ENCODE peak calls at places on chromosome 15, in ten cellular contexts. P is neural progenitor cell; M is stimulated activated CD4-positive, alpha-beta T cell treated with anti-CD3 and anti-CD28 coated beads, Interleukin-1b, Interleukin-23, amount 100 ng/mL, for 24 hours; I is AG04450; N is mesenteric fat pad; H is naive thymus-derived CD8-positive, alpha-beta T cell; F is endothelial cell; E is body of pancreas; A is iris pigment epithelial cell; V is left kidney. Y is an unnamed sample.

GRCh38 chr15:43505723-43506122 is 11.7 kb upstream of the MAP1A start:
- DNase-seq in P (no peak), M (no peak), I (peak), N (no peak), H (no peak), F (no peak), E (no peak), A (peak), V (peak), Y (no peak)

GRCh38 chr15:98906712-98907083 is 100.9 kb downstream of the PGPEP1L start:
- DNase-seq in P (no peak), M (no peak), I (no peak), N (no peak), H (no peak), F (no peak), E (peak), A (peak), V (no peak), Y (no peak)

GRCh38 chr15:41568350-41569017 is 9.5 kb downstream of the TYRO3 start:
- DNase-seq in P (peak), M (no peak), I (no peak), N (no peak), H (no peak), F (peak), E (peak), A (peak), V (peak), Y (no peak)

GRCh38 chr15:81184188-81184587 is 12.5 kb upstream of the IL16 start:
- DNase-seq in P (no peak), M (no peak), I (no peak), N (no peak), H (no peak), F (no peak), E (no peak), A (no peak), V (no peak), Y (no peak)

GRCh38 chr15:90911302-90911623 is 8.2 kb downstream of the MAN2A2 start:
- DNase-seq in P (no peak), M (no peak), I (no peak), N (no peak), H (no peak), F (no peak), E (no peak), A (no peak), V (no peak), Y (no peak)

GRCh38 chr15:58535337-58535736 is 103.5 kb downstream of the LIPC start:
- DNase-seq in P (no peak), M (no peak), I (no peak), N (peak), H (no peak), F (no peak), E (no peak), A (no peak), V (no peak), Y (no peak)

GRCh38 chr15:96171842-96172241 is 158.7 kb upstream of the NR2F2 start:
- DNase-seq in P (peak), M (no peak), I (no peak), N (no peak), H (no peak), F (no peak), E (peak), A (peak), V (peak), Y (no peak)

GRCh38 chr15:31344824-31345605 is 18.4 kb downstream of the KLF13 start:
- DNase-seq in P (no peak), M (no peak), I (no peak), N (no peak), H (no peak), F (no peak), E (peak), A (no peak), V (no peak), Y (no peak)

GRCh38 chr15:31214864-31215489 is 111.7 kb upstream of the KLF13 start:
- DNase-seq in P (no peak), M (no peak), I (no peak), N (no peak), H (no peak), F (no peak), E (peak), A (peak), V (no peak), Y (no peak)

GRCh38 chr15:85477730-85478129 is 97.3 kb downstream of the AKAP13 start:
- DNase-seq in P (no peak), M (no peak), I (no peak), N (no peak), H (no peak), F (no peak), E (no peak), A (peak), V (peak), Y (no peak)

Y was measured in CD4-positive, CD25-positive, alpha-beta regulatory T cell.